ENCODE peak calls at places on chromosomes 4 and X, in seven cellular contexts. One of them, this sample, is unnamed.

GRCh38 chr4:41748074-41748787 is at the start of gene PHOX2B:
- DNase-seq in neural crest cell: peak; percentile 20
- DNase-seq in HFF-Myc: no peak
- DNase-seq in esophagus squamous epithelium: no peak
- DNase-seq in thoracic aorta: no peak
- DNase-seq in nephron progenitor cell: no peak
- DNase-seq in BJ: no peak
- DNase-seq in this sample: no peak

GRCh38 chr4:10143171-10143570 is 26.6 kb upstream of the WDR1 start:
- DNase-seq in neural crest cell: no peak
- DNase-seq in HFF-Myc: no peak
- DNase-seq in esophagus squamous epithelium: no peak
- DNase-seq in thoracic aorta: no peak
- DNase-seq in nephron progenitor cell: no peak
- DNase-seq in BJ: no peak
- DNase-seq in this sample: no peak

GRCh38 chrX:56798866-56799864 is 70.1 kb downstream of the NBDY start:
- DNase-seq in neural crest cell: no peak
- DNase-seq in HFF-Myc: no peak
- DNase-seq in esophagus squamous epithelium: no peak
- DNase-seq in thoracic aorta: no peak
- DNase-seq in nephron progenitor cell: peak; percentile 54
- DNase-seq in BJ: no peak
- DNase-seq in this sample: peak; percentile 49

GRCh38 chr4:140856692-140857091 is 100.5 kb upstream of the TBC1D9 start:
- DNase-seq in neural crest cell: no peak
- DNase-seq in HFF-Myc: peak; percentile 9
- DNase-seq in esophagus squamous epithelium: no peak
- DNase-seq in thoracic aorta: no peak
- DNase-seq in nephron progenitor cell: no peak
- DNase-seq in BJ: no peak
- DNase-seq in this sample: peak; percentile 94

GRCh38 chr4:173539986-173540385 is 10.0 kb upstream of the HAND2 start:
- DNase-seq in neural crest cell: no peak
- DNase-seq in HFF-Myc: no peak
- DNase-seq in esophagus squamous epithelium: no peak
- DNase-seq in thoracic aorta: no peak
- DNase-seq in nephron progenitor cell: no peak
- DNase-seq in BJ: no peak
- DNase-seq in this sample: no peak

GRCh38 chr4:82524570-82525152 is 37.1 kb downstream of the TMEM150C start:
- DNase-seq in neural crest cell: no peak
- DNase-seq in HFF-Myc: no peak
- DNase-seq in esophagus squamous epithelium: no peak
- DNase-seq in thoracic aorta: no peak
- DNase-seq in nephron progenitor cell: no peak
- DNase-seq in BJ: no peak
- DNase-seq in this sample: peak; percentile 34

GRCh38 chr4:140372607-140373327 is 679 bp upstream of the SCOC start:
- DNase-seq in neural crest cell: no peak
- DNase-seq in HFF-Myc: no peak
- DNase-seq in esophagus squamous epithelium: no peak
- DNase-seq in thoracic aorta: no peak
- DNase-seq in nephron progenitor cell: no peak
- DNase-seq in BJ: no peak
- DNase-seq in this sample: peak; percentile 26

GRCh38 chr4:57044996-57045395 is 65.2 kb downstream of the IGFBP7 start:
- DNase-seq in neural crest cell: no peak
- DNase-seq in HFF-Myc: no peak
- DNase-seq in esophagus squamous epithelium: no peak
- DNase-seq in thoracic aorta: no peak
- DNase-seq in nephron progenitor cell: no peak
- DNase-seq in BJ: no peak
- DNase-seq in this sample: no peak

GRCh38 chr4:150411527-150411926 is 170.4 kb upstream of the MAB21L2 start:
- DNase-seq in neural crest cell: no peak
- DNase-seq in HFF-Myc: no peak
- DNase-seq in esophagus squamous epithelium: no peak
- DNase-seq in thoracic aorta: no peak
- DNase-seq in nephron progenitor cell: no peak
- DNase-seq in BJ: no peak
- DNase-seq in this sample: no peak

GRCh38 chr4:182017038-182017437 is 226.2 kb upstream of the TENM3 start:
- DNase-seq in neural crest cell: no peak
- DNase-seq in HFF-Myc: no peak
- DNase-seq in esophagus squamous epithelium: no peak
- DNase-seq in thoracic aorta: no peak
- DNase-seq in nephron progenitor cell: no peak
- DNase-seq in BJ: no peak
- DNase-seq in this sample: no peak

GRCh38 chrX:46573331-46573895 is at the start of gene CHST7:
- DNase-seq in neural crest cell: peak; percentile 42
- DNase-seq in HFF-Myc: no peak
- DNase-seq in esophagus squamous epithelium: no peak
- DNase-seq in thoracic aorta: peak; percentile 6
- DNase-seq in nephron progenitor cell: peak; percentile 72
- DNase-seq in BJ: no peak
- DNase-seq in this sample: peak; percentile 18

GRCh38 chr4:164943192-164943591 is 34.3 kb downstream of the TRIM61 start:
- DNase-seq in neural crest cell: no peak
- DNase-seq in HFF-Myc: no peak
- DNase-seq in esophagus squamous epithelium: no peak
- DNase-seq in thoracic aorta: no peak
- DNase-seq in nephron progenitor cell: no peak
- DNase-seq in BJ: no peak
- DNase-seq in this sample: no peak

GRCh38 chrX:152917969-152918579 is 20.2 kb downstream of the ZNF185 start:
- DNase-seq in neural crest cell: no peak
- DNase-seq in HFF-Myc: no peak
- DNase-seq in esophagus squamous epithelium: no peak
- DNase-seq in thoracic aorta: no peak
- DNase-seq in nephron progenitor cell: no peak
- DNase-seq in BJ: no peak
- DNase-seq in this sample: no peak

GRCh38 chr4:124526760-124527159 is 185.8 kb downstream of the ANKRD50 start:
- DNase-seq in neural crest cell: no peak
- DNase-seq in HFF-Myc: no peak
- DNase-seq in esophagus squamous epithelium: no peak
- DNase-seq in thoracic aorta: no peak
- DNase-seq in nephron progenitor cell: no peak
- DNase-seq in BJ: no peak
- DNase-seq in this sample: no peak

GRCh38 chr4:168516841-168517240 is 20.0 kb downstream of the PALLD start:
- DNase-seq in neural crest cell: no peak
- DNase-seq in HFF-Myc: no peak
- DNase-seq in esophagus squamous epithelium: no peak
- DNase-seq in thoracic aorta: no peak
- DNase-seq in nephron progenitor cell: no peak
- DNase-seq in BJ: no peak
- DNase-seq in this sample: peak; percentile 45

GRCh38 chr4:48254381-48255072 is 15.1 kb downstream of the TEC start:
- DNase-seq in neural crest cell: no peak
- DNase-seq in HFF-Myc: no peak
- DNase-seq in esophagus squamous epithelium: no peak
- DNase-seq in thoracic aorta: no peak
- DNase-seq in nephron progenitor cell: no peak
- DNase-seq in BJ: no peak
- DNase-seq in this sample: peak; percentile 63

GRCh38 chr4:141195095-141195707 is 25.5 kb upstream of the ZNF330 start:
- DNase-seq in neural crest cell: no peak
- DNase-seq in HFF-Myc: no peak
- DNase-seq in esophagus squamous epithelium: no peak
- DNase-seq in thoracic aorta: no peak
- DNase-seq in nephron progenitor cell: no peak
- DNase-seq in BJ: no peak
- DNase-seq in this sample: no peak

GRCh38 chr4:186657766-186658165 is 65.9 kb downstream of the FAT1 start:
- DNase-seq in neural crest cell: no peak
- DNase-seq in HFF-Myc: no peak
- DNase-seq in esophagus squamous epithelium: no peak
- DNase-seq in thoracic aorta: no peak
- DNase-seq in nephron progenitor cell: no peak
- DNase-seq in BJ: no peak
- DNase-seq in this sample: peak; percentile 34

GRCh38 chr4:30753316-30753715 is 33.1 kb downstream of the PCDH7 start:
- DNase-seq in neural crest cell: no peak
- DNase-seq in HFF-Myc: no peak
- DNase-seq in esophagus squamous epithelium: no peak
- DNase-seq in thoracic aorta: no peak
- DNase-seq in nephron progenitor cell: no peak
- DNase-seq in BJ: no peak
- DNase-seq in this sample: peak; percentile 71

GRCh38 chr4:47510506-47511143 is 25.6 kb downstream of the ATP10D start:
- DNase-seq in neural crest cell: no peak
- DNase-seq in HFF-Myc: no peak
- DNase-seq in esophagus squamous epithelium: no peak
- DNase-seq in thoracic aorta: no peak
- DNase-seq in nephron progenitor cell: no peak
- DNase-seq in BJ: no peak
- DNase-seq in this sample: no peak

GRCh38 chrX:29043751-29044150 is 456.5 kb downstream of the IL1RAPL1 start:
- DNase-seq in neural crest cell: no peak
- DNase-seq in HFF-Myc: no peak
- DNase-seq in esophagus squamous epithelium: no peak
- DNase-seq in thoracic aorta: no peak
- DNase-seq in nephron progenitor cell: no peak
- DNase-seq in BJ: no peak
- DNase-seq in this sample: no peak

GRCh38 chrX:28010875-28011274 is 29.6 kb upstream of the DCAF8L1 start:
- DNase-seq in neural crest cell: no peak
- DNase-seq in HFF-Myc: no peak
- DNase-seq in esophagus squamous epithelium: no peak
- DNase-seq in thoracic aorta: no peak
- DNase-seq in nephron progenitor cell: no peak
- DNase-seq in BJ: no peak
- DNase-seq in this sample: no peak

GRCh38 chr4:125316391-125316780 is 1.6 kb downstream of the FAT4 start:
- DNase-seq in neural crest cell: no peak
- DNase-seq in HFF-Myc: no peak
- DNase-seq in esophagus squamous epithelium: no peak
- DNase-seq in thoracic aorta: no peak
- DNase-seq in nephron progenitor cell: peak; percentile 32
- DNase-seq in BJ: no peak
- DNase-seq in this sample: peak; percentile 67

GRCh38 chr4:80008351-80008750 is 64.7 kb downstream of the ANTXR2 start:
- DNase-seq in neural crest cell: no peak
- DNase-seq in HFF-Myc: no peak
- DNase-seq in esophagus squamous epithelium: no peak
- DNase-seq in thoracic aorta: no peak
- DNase-seq in nephron progenitor cell: no peak
- DNase-seq in BJ: no peak
- DNase-seq in this sample: no peak

GRCh38 chr4:8173641-8174242 is 15.1 kb upstream of the ABLIM2 start:
- DNase-seq in neural crest cell: no peak
- DNase-seq in HFF-Myc: no peak
- DNase-seq in esophagus squamous epithelium: no peak
- DNase-seq in thoracic aorta: no peak
- DNase-seq in nephron progenitor cell: peak; percentile 30
- DNase-seq in BJ: no peak
- DNase-seq in this sample: peak; percentile 73

GRCh38 chrX:19040373-19040772 is 56.5 kb upstream of the PHKA2 start:
- DNase-seq in neural crest cell: no peak
- DNase-seq in HFF-Myc: no peak
- DNase-seq in esophagus squamous epithelium: no peak
- DNase-seq in thoracic aorta: no peak
- DNase-seq in nephron progenitor cell: no peak
- DNase-seq in BJ: no peak
- DNase-seq in this sample: peak; percentile 9

GRCh38 chr4:2954358-2955185 is 8.6 kb downstream of the NOP14 start:
- DNase-seq in neural crest cell: no peak
- DNase-seq in HFF-Myc: no peak
- DNase-seq in esophagus squamous epithelium: no peak
- DNase-seq in thoracic aorta: no peak
- DNase-seq in nephron progenitor cell: no peak
- DNase-seq in BJ: no peak
- DNase-seq in this sample: no peak
- TF ChIP-seq CTCF in neural crest cell: no peak
- TF ChIP-seq CTCF in HFF-Myc: peak; percentile 15
- TF ChIP-seq CTCF in esophagus squamous epithelium: no peak
- TF ChIP-seq CTCF in thoracic aorta: no peak
- TF ChIP-seq CTCF in nephron progenitor cell: no peak
- TF ChIP-seq CTCF in BJ: peak; percentile 1
- TF ChIP-seq CTCF in this sample: peak; percentile 27

GRCh38 chr4:109156346-109156745 is 146.1 kb downstream of the COL25A1 start:
- DNase-seq in neural crest cell: no peak
- DNase-seq in HFF-Myc: no peak
- DNase-seq in esophagus squamous epithelium: no peak
- DNase-seq in thoracic aorta: no peak
- DNase-seq in nephron progenitor cell: no peak
- DNase-seq in BJ: no peak
- DNase-seq in this sample: no peak
- TF ChIP-seq CTCF in neural crest cell: no peak
- TF ChIP-seq CTCF in HFF-Myc: no peak
- TF ChIP-seq CTCF in esophagus squamous epithelium: no peak
- TF ChIP-seq CTCF in thoracic aorta: no peak
- TF ChIP-seq CTCF in nephron progenitor cell: no peak
- TF ChIP-seq CTCF in BJ: no peak
- TF ChIP-seq CTCF in this sample: no peak

DNA sequence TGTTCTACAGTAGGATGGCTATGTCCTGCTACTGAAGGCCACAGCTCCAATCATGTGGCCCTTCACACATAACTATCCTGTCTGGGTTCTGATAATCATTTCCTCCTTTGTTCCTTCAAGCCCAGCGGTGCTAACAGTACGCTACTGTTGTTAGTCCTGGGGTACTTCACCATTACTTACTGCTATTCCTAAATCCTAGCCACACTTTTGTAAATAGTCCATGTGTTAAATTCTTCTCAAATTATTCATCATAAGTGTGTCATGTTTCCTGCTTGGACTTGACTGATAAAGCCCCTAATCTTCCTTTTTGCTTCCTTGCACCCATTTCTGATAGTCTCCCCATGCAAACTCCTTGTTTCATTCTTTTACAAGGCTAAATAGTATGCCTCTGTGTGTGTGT is 332.6 kb downstream of the FGF13 start:
- DNase-seq in neural crest cell: no peak
- DNase-seq in HFF-Myc: no peak
- DNase-seq in esophagus squamous epithelium: no peak
- DNase-seq in thoracic aorta: no peak
- DNase-seq in nephron progenitor cell: no peak
- DNase-seq in BJ: no peak
- DNase-seq in this sample: no peak
- TF ChIP-seq CTCF in neural crest cell: no peak
- TF ChIP-seq CTCF in HFF-Myc: no peak
- TF ChIP-seq CTCF in esophagus squamous epithelium: no peak
- TF ChIP-seq CTCF in thoracic aorta: no peak
- TF ChIP-seq CTCF in nephron progenitor cell: no peak
- TF ChIP-seq CTCF in BJ: no peak
- TF ChIP-seq CTCF in this sample: no peak

GRCh38 chrX:120514236-120514635 is 45.1 kb upstream of the LAMP2 start:
- DNase-seq in neural crest cell: no peak
- DNase-seq in HFF-Myc: no peak
- DNase-seq in esophagus squamous epithelium: no peak
- DNase-seq in thoracic aorta: no peak
- DNase-seq in nephron progenitor cell: no peak
- DNase-seq in BJ: no peak
- DNase-seq in this sample: peak; percentile 47
- TF ChIP-seq CTCF in neural crest cell: peak; percentile 45
- TF ChIP-seq CTCF in HFF-Myc: peak; percentile 31
- TF ChIP-seq CTCF in esophagus squamous epithelium: peak; percentile 11
- TF ChIP-seq CTCF in thoracic aorta: no peak
- TF ChIP-seq CTCF in nephron progenitor cell: no peak
- TF ChIP-seq CTCF in BJ: peak; percentile 25
- TF ChIP-seq CTCF in this sample: peak; percentile 40

GRCh38 chrX:15382809-15383208 is 1.4 kb downstream of the VEGFD start:
- DNase-seq in neural crest cell: no peak
- DNase-seq in HFF-Myc: no peak
- DNase-seq in esophagus squamous epithelium: no peak
- DNase-seq in thoracic aorta: no peak
- DNase-seq in nephron progenitor cell: no peak
- DNase-seq in BJ: no peak
- DNase-seq in this sample: no peak
- TF ChIP-seq CTCF in neural crest cell: no peak
- TF ChIP-seq CTCF in HFF-Myc: peak; percentile 18
- TF ChIP-seq CTCF in esophagus squamous epithelium: no peak
- TF ChIP-seq CTCF in thoracic aorta: no peak
- TF ChIP-seq CTCF in nephron progenitor cell: peak; percentile 27
- TF ChIP-seq CTCF in BJ: no peak
- TF ChIP-seq CTCF in this sample: no peak

This sample was measured in MCF 10A.